ENCODE peak calls at places on chromosomes 12 and 14, in ten cellular contexts. V is uterus, I is gastrocnemius medialis, T is stomach, D is tibial nerve, A is right lobe of liver, P is spleen, G is HCT116, N is ovary, Y is transverse colon. B is an unnamed sample. For H3K36me3, the result is how much of the 10 kb centered on the place peaks cover.

GRCh38 chr14:95389471-95390011 is 69.8 kb upstream of the CLMN start:
- DNase-seq in V (peak), I (peak), T (no peak), D (peak), A (no peak), P (peak), G (no peak), N (no peak), Y (no peak), B (peak)

GRCh38 chr12:8662592-8662991 is at the start of gene MFAP5:
- DNase-seq in V (no peak), I (no peak), T (no peak), D (peak), A (no peak), P (no peak), G (no peak), N (no peak), Y (no peak), B (no peak)

GRCh38 chr12:94172973-94173372 is 24.6 kb downstream of the PLXNC1 start:
- DNase-seq in V (no peak), I (no peak), T (peak), D (no peak), A (no peak), P (no peak), G (no peak), N (no peak), Y (peak), B (peak)

GRCh38 chr12:80939231-80939950 is 1.7 kb upstream of the LIN7A start:
- DNase-seq in V (no peak), I (no peak), T (no peak), D (no peak), A (peak), P (no peak), G (no peak), N (no peak), Y (no peak), B (no peak)

GRCh38 chr12:80632835-80633234 is 74.6 kb upstream of the MYF6 start:
- DNase-seq in V (no peak), I (no peak), T (no peak), D (no peak), A (no peak), P (no peak), G (no peak), N (no peak), Y (no peak), B (peak)

GRCh38 chr14:92460916-92461579 is 52.5 kb upstream of the RIN3 start:
- DNase-seq in V (no peak), I (no peak), T (peak), D (no peak), A (no peak), P (no peak), G (no peak), N (no peak), Y (no peak), B (peak)

GRCh38 chr14:54782803-54783659 is 119.6 kb downstream of the GCH1 start:
- DNase-seq in V (no peak), I (no peak), T (no peak), D (no peak), A (peak), P (no peak), G (no peak), N (no peak), Y (peak), B (no peak)

GRCh38 chr14:94375552-94376107 is 12.8 kb downstream of the SERPINA1 start:
- DNase-seq in V (no peak), I (no peak), T (no peak), D (no peak), A (no peak), P (no peak), G (no peak), N (no peak), Y (no peak), B (no peak)

GRCh38 chr12:41288188-41288811 is 100.2 kb downstream of the PDZRN4 start:
- DNase-seq in V (no peak), I (no peak), T (no peak), D (no peak), A (no peak), P (no peak), G (no peak), N (no peak), Y (no peak), B (no peak)

GRCh38 chr12:88633312-88633711 is 53.0 kb upstream of the KITLG start:
- DNase-seq in V (no peak), I (no peak), T (no peak), D (no peak), A (no peak), P (no peak), G (no peak), N (no peak), Y (no peak), B (no peak)

GRCh38 chr12:115820661-115821060 is 456.8 kb downstream of the MED13L start:
- DNase-seq in V (no peak), I (no peak), T (no peak), D (no peak), A (no peak), P (no peak), G (no peak), N (no peak), Y (no peak), B (no peak)

GRCh38 chr14:104996483-104996882 is 10.9 kb downstream of the CLBA1 start:
- DNase-seq in V (no peak), I (no peak), T (no peak), D (no peak), A (no peak), P (no peak), G (no peak), N (no peak), Y (no peak), B (no peak)

GRCh38 chr14:88599761-88600439 is 37.1 kb downstream of the ZC3H14 start:
- DNase-seq in V (no peak), I (no peak), T (no peak), D (no peak), A (no peak), P (no peak), G (no peak), N (no peak), Y (no peak), B (no peak)

GRCh38 chr14:88598097-88598675 is 35.3 kb downstream of the ZC3H14 start:
- DNase-seq in V (no peak), I (no peak), T (no peak), D (no peak), A (no peak), P (no peak), G (no peak), N (no peak), Y (no peak), B (no peak)

GRCh38 chr14:88597038-88597437 is 34.2 kb downstream of the ZC3H14 start:
- DNase-seq in V (no peak), I (no peak), T (no peak), D (no peak), A (no peak), P (no peak), G (no peak), N (no peak), Y (no peak), B (no peak)

GRCh38 chr14:88597601-88598000 is 34.8 kb downstream of the ZC3H14 start:
- DNase-seq in V (no peak), I (no peak), T (no peak), D (no peak), A (no peak), P (no peak), G (no peak), N (no peak), Y (no peak), B (no peak)

DNA sequence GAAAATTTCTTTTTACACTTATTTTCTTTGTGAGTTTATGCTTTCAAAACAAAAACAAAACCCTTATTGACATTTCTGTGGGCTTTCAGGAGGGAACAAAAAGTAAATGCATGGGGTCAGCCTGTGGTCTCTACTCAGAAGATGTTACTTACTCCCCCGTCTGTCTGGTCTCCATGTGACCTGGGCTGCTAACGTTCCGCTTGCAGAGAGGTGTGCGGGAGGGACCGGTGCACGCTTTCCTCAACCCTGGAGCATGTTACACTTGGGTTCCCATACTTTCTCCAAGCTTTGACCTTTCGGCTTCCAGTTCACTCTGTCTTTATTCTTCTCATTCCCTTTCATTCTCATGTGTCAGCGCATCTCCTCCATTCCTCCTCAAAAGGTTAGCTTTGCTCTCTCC is 36.5 kb downstream of the ZC3H14 start:
- DNase-seq in V (no peak), I (no peak), T (no peak), D (no peak), A (no peak), P (no peak), G (no peak), N (no peak), Y (no peak), B (no peak)
- H3K36me3 ChIP-seq in V (under half), I (under half), T (half or more), D (half or more), A (under half), P (half or more), G (half or more), N (under half), Y (half or more), B (under half)

DNA sequence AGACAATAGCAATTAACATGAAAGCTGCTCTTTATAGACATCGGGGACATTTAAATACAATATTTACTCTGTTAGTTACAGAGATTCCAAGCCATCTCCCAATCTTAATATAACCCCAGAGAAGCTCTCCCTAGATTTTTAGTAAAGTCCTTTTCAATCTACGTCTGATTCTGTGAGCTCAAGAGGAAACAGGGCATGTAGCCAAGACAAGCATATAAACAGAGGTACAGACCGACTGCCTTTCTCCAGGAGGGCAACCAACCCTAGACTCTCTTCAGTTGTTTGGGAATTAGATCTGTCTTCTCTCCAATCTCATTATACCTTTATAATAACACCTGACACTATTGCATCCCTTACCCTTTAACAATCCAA is 57.4 kb downstream of the TMTC1 start:
- DNase-seq in V (no peak), I (no peak), T (no peak), D (no peak), A (no peak), P (no peak), G (no peak), N (no peak), Y (no peak), B (no peak)
- H3K27ac ChIP-seq in V (peak), I (peak), T (peak), D (no peak), A (no peak), P (peak), G (no peak), N (no peak), Y (peak), B (peak)

GRCh38 chr14:88452231-88452630 is 66.8 kb downstream of the SPATA7 start:
- DNase-seq in V (no peak), I (no peak), T (no peak), D (no peak), A (no peak), P (no peak), G (no peak), N (no peak), Y (no peak), B (no peak)
- TF ChIP-seq POLR2A in V (no peak), I (no peak), T (no peak), D (no peak), A (no peak), P (no peak), G (no peak), N (no peak), Y (no peak), B (no peak)

DNA sequence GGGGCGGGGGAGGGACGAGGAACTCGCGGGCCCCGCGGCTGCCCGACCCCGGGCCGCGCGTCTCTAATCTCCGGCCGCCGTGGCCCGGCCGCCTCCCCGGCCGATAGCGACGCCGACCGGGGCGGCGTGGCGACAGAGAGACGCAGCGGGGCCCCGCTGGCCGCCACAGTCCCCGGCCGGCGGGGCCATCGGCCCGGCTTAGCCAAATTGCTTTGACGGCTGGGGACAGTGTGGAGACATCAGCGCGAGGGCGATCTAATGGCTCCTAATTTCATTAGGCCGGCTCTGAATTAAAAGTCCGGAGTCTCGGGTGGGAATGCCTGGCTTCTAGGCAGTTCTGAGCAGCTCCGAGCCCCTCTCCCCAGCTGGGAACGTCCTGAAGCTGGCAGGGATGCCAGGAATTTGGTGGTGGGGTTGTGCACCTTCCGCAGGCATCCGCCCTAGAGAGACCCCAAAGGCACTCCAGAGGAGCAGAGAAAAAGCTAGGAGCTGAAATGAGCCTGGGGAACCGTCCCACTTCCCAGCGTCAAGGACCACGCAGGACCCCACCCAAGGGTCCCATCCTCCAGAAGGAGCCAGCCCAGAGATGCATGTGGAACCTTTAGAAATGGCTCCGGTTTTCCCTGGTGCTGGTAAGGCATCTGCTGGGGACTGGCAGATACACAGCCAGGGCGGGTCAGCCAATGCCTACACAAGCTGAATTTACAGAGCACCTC is 9.6 kb downstream of the TBX5 start:
- DNase-seq in V (no peak), I (no peak), T (no peak), D (no peak), A (no peak), P (no peak), G (no peak), N (no peak), Y (no peak), B (no peak)
- H3K36me3 ChIP-seq in V (under half), I (under half), T (under half), D (under half), A (under half), P (under half), G (under half), N (under half), Y (under half), B (under half)

GRCh38 chr12:106378788-106379187 is 21.2 kb downstream of the POLR3B start:
- DNase-seq in V (no peak), I (no peak), T (no peak), D (no peak), A (no peak), P (no peak), G (no peak), N (no peak), Y (no peak), B (no peak)
- H3K27ac ChIP-seq in V (no peak), I (no peak), T (no peak), D (no peak), A (no peak), P (no peak), G (no peak), N (no peak), Y (no peak), B (no peak)

GRCh38 chr12:57522887-57523705 is 472 bp downstream of the MBD6 start:
- DNase-seq in V (peak), I (peak), T (peak), D (peak), A (peak), P (peak), G (no peak), N (peak), Y (peak), B (peak)
- TF ChIP-seq POLR2A in V (no peak), I (peak), T (no peak), D (peak), A (peak), P (peak), G (no peak), N (peak), Y (peak), B (no peak)

GRCh38 chr12:70883855-70884254 is 36.7 kb downstream of the PTPRR start:
- DNase-seq in V (no peak), I (no peak), T (no peak), D (no peak), A (no peak), P (no peak), G (no peak), N (no peak), Y (no peak), B (no peak)
- H3K36me3 ChIP-seq in V (under half), I (under half), T (under half), D (under half), A (under half), P (under half), G (under half), N (under half), Y (under half), B (under half)

B was measured in testis.